ENCODE peak calls at places on chromosome 7, in four cellular contexts. H is neural progenitor cell, V is IMR-90, T is GM23338. X is an unnamed sample.

GRCh38 chr7:16189026-16189715 is 232.2 kb downstream of the CRPPA start:
- DNase-seq in H (no peak), V (peak; percentile 2), T (no peak), X (no peak)

GRCh38 chr7:28081016-28081415 is 99.6 kb downstream of the JAZF1 start:
- DNase-seq in T (peak; percentile 29), H (no peak), V (no peak), X (no peak)

GRCh38 chr7:17474724-17475344 is 176.4 kb downstream of the AHR start:
- DNase-seq in V (no peak), T (peak; percentile 74), H (peak; percentile 39), X (no peak)

GRCh38 chr7:79050592-79050991 is 402.9 kb downstream of the MAGI2 start:
- DNase-seq in T (no peak), V (peak; percentile 73), H (no peak), X (no peak)

GRCh38 chr7:157220916-157221569 is 82.3 kb downstream of the UBE3C start:
- DNase-seq in T (no peak), H (no peak), V (no peak), X (no peak)

GRCh38 chr7:47375121-47375551 is 206.8 kb downstream of the TNS3 start:
- DNase-seq in V (peak; percentile 76), T (no peak), H (no peak), X (no peak)

GRCh38 chr7:91310829-91311460 is 46.7 kb downstream of the FZD1 start:
- DNase-seq in V (peak; percentile 52), H (peak; percentile 37), T (peak; percentile 61), X (no peak)

GRCh38 chr7:1250901-1251300 is 18.2 kb downstream of the UNCX start:
- DNase-seq in T (no peak), H (no peak), V (no peak), X (no peak)

GRCh38 chr7:74479961-74480829 is 26.5 kb downstream of the GTF2IRD1 start:
- DNase-seq in H (peak; percentile 95), T (peak; percentile 89), V (peak; percentile 93), X (no peak)

GRCh38 chr7:28329616-28330373 is 82.5 kb upstream of the CREB5 start:
- DNase-seq in H (no peak), T (no peak), V (no peak), X (no peak)

GRCh38 chr7:156492170-156492569 is 148.4 kb upstream of the RNF32 start:
- DNase-seq in H (no peak), V (no peak), T (no peak), X (no peak)

GRCh38 chr7:140304071-140304799 is 94.1 kb downstream of the SLC37A3 start:
- DNase-seq in T (peak; percentile 57), H (no peak), V (peak; percentile 16), X (peak; percentile 52)

GRCh38 chr7:3548815-3549214 is 247.8 kb downstream of the SDK1 start:
- DNase-seq in V (no peak), H (no peak), T (peak; percentile 45), X (no peak)

GRCh38 chr7:146700015-146700560 is 583.5 kb downstream of the CNTNAP2 start:
- DNase-seq in H (no peak), V (no peak), T (no peak), X (no peak)

GRCh38 chr7:1767524-1767923 is 97.4 kb downstream of the ELFN1 start:
- DNase-seq in T (peak; percentile 66), H (peak; percentile 53), V (no peak), X (peak; percentile 51)

GRCh38 chr7:158109364-158110033 is 478.1 kb downstream of the PTPRN2 start:
- DNase-seq in V (no peak), T (no peak), H (no peak), X (peak; percentile 1)

GRCh38 chr7:129368389-129368986 is 65.7 kb upstream of the STRIP2 start:
- DNase-seq in T (no peak), H (no peak), V (no peak), X (peak; percentile 10)

GRCh38 chr7:154640266-154640865 is 362.6 kb downstream of the PAXIP1 start:
- DNase-seq in T (no peak), H (peak; percentile 64), V (no peak), X (no peak)

DNA sequence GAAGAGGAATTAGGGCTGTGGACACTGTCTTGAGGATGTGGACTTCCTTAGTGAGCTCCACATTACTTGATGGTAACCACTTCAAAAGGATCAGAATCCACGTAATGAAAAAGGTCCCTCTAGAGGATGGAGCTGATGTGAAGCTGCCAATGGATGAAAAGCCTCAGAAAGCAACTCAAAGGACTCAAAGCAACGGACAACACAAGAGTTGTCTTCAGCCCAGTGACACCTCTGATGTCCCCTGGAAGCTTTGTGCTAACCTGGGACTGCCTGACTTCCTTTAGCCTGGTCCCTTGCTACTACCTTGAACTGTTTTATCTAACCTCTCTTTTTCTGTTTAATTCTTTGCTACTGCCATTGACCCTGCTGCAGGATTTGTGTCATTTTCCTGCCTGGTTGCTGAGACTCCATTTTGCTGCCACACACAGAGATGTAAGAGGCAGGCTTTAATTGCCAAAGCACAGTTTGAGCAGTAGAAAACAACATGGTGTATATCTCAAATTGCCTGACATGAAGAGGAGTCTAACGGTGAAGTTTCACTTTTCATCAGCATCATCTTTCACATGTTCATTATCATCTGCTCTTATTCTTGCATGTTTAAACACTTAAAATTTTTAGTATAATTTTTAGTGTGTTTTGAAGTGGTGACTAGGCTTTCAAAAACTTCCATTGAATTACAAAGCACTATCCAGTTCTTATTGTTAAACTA is 11.1 kb upstream of the SGCE start:
- DNase-seq in V (no peak), T (no peak), H (no peak), X (no peak)
- TF ChIP-seq CTCF in V (no peak), T (no peak), H (no peak), X (no peak)

GRCh38 chr7:70883750-70884445 is 248.0 kb upstream of the GALNT17 start:
- DNase-seq in H (no peak), T (no peak), V (no peak), X (no peak)
- H3K4me2 ChIP-seq in H (peak overlapping the region; percentile 1), T (peak overlapping the region; percentile 5), V (no peak overlapping the region), X (no peak overlapping the region)

GRCh38 chr7:84838857-84839256 is 348.0 kb downstream of the SEMA3D start:
- DNase-seq in H (no peak), T (no peak), V (no peak), X (no peak)

GRCh38 chr7:84841809-84842208 is 345.0 kb downstream of the SEMA3D start:
- DNase-seq in H (no peak), T (no peak), V (peak; percentile 74), X (no peak)

DNA sequence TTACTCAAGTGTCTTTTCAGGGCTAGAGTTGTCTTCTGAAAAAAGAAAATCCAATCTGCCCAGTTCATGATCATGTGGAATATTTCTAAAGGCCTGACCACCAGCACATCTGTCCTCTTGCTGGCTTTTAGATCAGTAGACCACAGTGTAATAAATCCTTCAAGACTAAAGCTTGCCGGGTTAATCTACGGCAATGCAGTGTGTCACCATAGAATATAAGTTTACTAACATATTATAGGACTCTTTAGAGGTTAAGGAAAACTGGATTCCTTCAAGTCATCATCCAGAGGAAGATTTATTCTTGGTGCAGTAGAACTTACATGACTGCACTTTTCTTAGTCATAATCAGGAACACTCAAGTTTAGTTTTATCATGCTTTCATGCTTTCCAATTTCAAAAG is 349.5 kb downstream of the SEMA3D start:
- DNase-seq in H (no peak), V (no peak), T (no peak), X (no peak)
- H3K27ac ChIP-seq in H (no peak overlapping the region), V (no peak overlapping the region), T (no peak overlapping the region), X (no peak overlapping the region)

DNA sequence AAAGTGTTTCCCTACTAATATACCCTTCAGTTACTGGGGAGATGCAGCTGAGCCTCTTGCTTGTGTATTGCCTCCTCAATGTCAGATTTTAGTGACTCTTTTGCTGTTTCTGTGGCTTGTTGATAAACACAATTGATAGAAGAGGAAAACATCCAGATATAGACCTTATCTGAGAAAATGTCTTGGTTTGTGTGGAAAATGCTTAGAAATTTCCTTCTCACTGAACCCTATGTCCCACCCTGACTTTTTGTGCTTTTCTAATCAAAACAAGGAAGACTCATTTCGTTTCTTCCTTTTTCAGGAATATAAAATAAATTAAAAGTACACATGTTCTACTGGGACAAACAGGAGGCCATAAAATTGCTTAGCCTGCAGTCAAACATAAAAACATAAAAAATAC is 257.5 kb downstream of the PHF14 start:
- DNase-seq in T (no peak), V (no peak), H (no peak), X (no peak)
- TF ChIP-seq CTCF in T (no peak), V (no peak), H (no peak), X (no peak)

X was measured in OCI-LY7.